ENCODE peak calls at places on chromosomes 5 and 9, in eight cellular contexts. D is neural crest cell, L is IMR-90, U is GM13976, Z is glutamatergic neuron, K is kidney, F is B cell, S is spleen. A is an unnamed sample.
A peak's percentile ranks its signal among the peaks of the same experiment; 100 is the strongest.

GRCh38 chr5:139677404-139678282 is 29.5 kb downstream of the CXXC5 start:
- DNase-seq in S (no peak), L (no peak), D (peak; percentile 60), F (no peak), U (no peak), Z (peak; percentile 84), K (peak; percentile 80), A (no peak)

GRCh38 chr5:126941403-126941802 is 89.0 kb downstream of the MARCHF3 start:
- DNase-seq in K (no peak), U (no peak), L (no peak), S (no peak), D (no peak), F (no peak), Z (no peak), A (no peak)

GRCh38 chr5:14915291-14915976 is 43.9 kb upstream of the ANKH start:
- DNase-seq in F (no peak), U (no peak), Z (no peak), S (no peak), K (no peak), D (no peak), L (peak; percentile 51), A (no peak)

GRCh38 chr5:128228506-128228905 is 144.9 kb downstream of the SLC12A2 start:
- DNase-seq in U (no peak), S (no peak), D (no peak), L (peak; percentile 58), Z (no peak), F (no peak), K (no peak), A (no peak)

GRCh38 chr9:117744856-117745389 is 40.7 kb downstream of the TLR4 start:
- DNase-seq in D (no peak), Z (peak; percentile 64), S (peak; percentile 74), F (peak; percentile 5), K (no peak), U (peak; percentile 13), L (no peak), A (peak; percentile 5)

GRCh38 chr5:123717139-123717538 is 205.2 kb downstream of the CSNK1G3 start:
- DNase-seq in K (no peak), S (no peak), U (no peak), D (no peak), Z (no peak), F (no peak), L (peak; percentile 85), A (no peak)

GRCh38 chr9:8780386-8780785 is 980.8 kb upstream of the DMAC1 start:
- DNase-seq in K (no peak), U (no peak), D (no peak), L (no peak), S (no peak), F (no peak), Z (no peak), A (no peak)

GRCh38 chr5:54993318-54993717 is 7.9 kb upstream of the ESM1 start:
- DNase-seq in D (no peak), U (no peak), Z (no peak), L (peak; percentile 38), S (no peak), K (no peak), F (no peak), A (no peak)

GRCh38 chr5:158998911-158999705 is 100.6 kb downstream of the EBF1 start:
- DNase-seq in Z (no peak), S (no peak), K (no peak), L (no peak), F (no peak), D (no peak), U (no peak), A (no peak)

GRCh38 chr5:36459191-36460135 is 146.9 kb upstream of the SLC1A3 start:
- DNase-seq in D (no peak), L (no peak), F (peak; percentile 7), Z (no peak), K (no peak), S (no peak), U (no peak), A (no peak)

GRCh38 chr5:14245526-14245925 is 102.4 kb downstream of the TRIO start:
- DNase-seq in K (no peak), Z (no peak), U (no peak), L (no peak), S (no peak), D (no peak), F (no peak), A (no peak)

GRCh38 chr5:143432658-143433239 is 29.3 kb upstream of the NR3C1 start:
- DNase-seq in D (no peak), F (no peak), Z (no peak), K (no peak), U (no peak), S (no peak), L (no peak), A (no peak)

GRCh38 chr5:73030995-73031394 is 75.2 kb downstream of the FCHO2 start:
- DNase-seq in K (no peak), S (no peak), D (no peak), Z (no peak), L (peak; percentile 90), U (no peak), F (no peak), A (no peak)

GRCh38 chr5:139651863-139652787 is 4.0 kb downstream of the CXXC5 start:
- DNase-seq in Z (peak; percentile 58), L (peak; percentile 94), F (peak; percentile 92), U (peak; percentile 93), K (peak; percentile 93), S (peak; percentile 93), D (peak; percentile 47), A (peak; percentile 42)

GRCh38 chr5:5288236-5288635 is 134.2 kb upstream of the ICE1 start:
- DNase-seq in D (no peak), K (no peak), S (no peak), F (no peak), Z (no peak), L (peak; percentile 10), U (no peak), A (no peak)

GRCh38 chr5:163079618-163080017 is 357.8 kb upstream of the CCNG1 start:
- DNase-seq in Z (peak; percentile 15), F (no peak), K (no peak), S (no peak), L (no peak), D (no peak), U (peak; percentile 3), A (peak; percentile 7)
- TF ChIP-seq CTCF in Z (peak; percentile 47), F (no peak), K (no peak), S (no peak), L (no peak), D (peak; percentile 56), U (peak; percentile 40), A (peak; percentile 38)

DNA sequence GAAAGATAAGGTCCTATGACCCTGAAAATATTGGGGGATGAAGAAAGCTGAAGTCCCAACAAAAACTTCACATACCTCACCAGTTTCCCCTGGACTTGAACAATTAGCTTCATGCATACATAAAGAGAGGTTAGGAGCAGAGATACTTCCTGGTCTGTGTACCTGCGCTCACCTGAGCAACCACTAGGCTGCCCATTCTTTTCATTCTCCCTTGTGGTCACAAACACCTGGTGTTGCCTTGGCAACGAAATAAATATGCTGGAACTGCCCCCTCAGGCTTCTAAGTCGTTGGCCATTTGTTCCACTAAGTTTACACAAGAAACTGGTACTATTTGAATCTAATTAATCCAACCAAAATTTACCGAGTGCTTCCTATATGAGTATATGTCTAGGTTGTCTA is 18.1 kb downstream of the OTP start:
- DNase-seq in L (no peak), F (peak; percentile 28), S (no peak), K (no peak), Z (no peak), U (no peak), D (no peak), A (no peak)
- TF ChIP-seq CTCF in L (no peak), F (no peak), S (no peak), K (peak; percentile 6), Z (no peak), U (no peak), D (no peak), A (peak; percentile 19)

GRCh38 chr9:137185921-137186320 is 2.4 kb downstream of the ANAPC2 start:
- DNase-seq in L (no peak), Z (no peak), S (no peak), K (no peak), F (no peak), D (no peak), U (no peak), A (no peak)

GRCh38 chr9:137188086-137188489 is 272 bp downstream of the ANAPC2 start:
- DNase-seq in Z (no peak), F (no peak), U (no peak), L (no peak), K (no peak), S (peak; percentile 85), D (no peak), A (no peak)

GRCh38 chr9:137186385-137186784 is 2.0 kb downstream of the ANAPC2 start:
- DNase-seq in D (no peak), L (no peak), S (no peak), Z (no peak), K (no peak), U (no peak), F (no peak), A (no peak)

GRCh38 chr9:137188490-137189296 is at the start of the genes ANAPC2 and SSNA1:
- DNase-seq in U (peak; percentile 98), F (peak; percentile 99), S (peak; percentile 97), Z (peak; percentile 96), K (peak; percentile 97), L (peak; percentile 92), D (peak; percentile 94), A (peak; percentile 95)

GRCh38 chr9:137187386-137187785 is 974 bp downstream of the ANAPC2 start:
- DNase-seq in L (no peak), S (no peak), K (no peak), D (no peak), Z (no peak), U (no peak), F (no peak), A (no peak)
- TF ChIP-seq CTCF in L (no peak), S (no peak), K (no peak), D (no peak), Z (no peak), U (no peak), F (no peak), A (no peak)

GRCh38 chr5:178078197-178078995 is 34.9 kb upstream of the N4BP3 start:
- DNase-seq in K (no peak), U (peak; percentile 10), S (no peak), L (peak; percentile 82), D (no peak), F (no peak), Z (no peak), A (no peak)

GRCh38 chr5:178080056-178080455 is 33.3 kb upstream of the N4BP3 start:
- DNase-seq in Z (no peak), U (no peak), L (no peak), K (no peak), S (no peak), F (no peak), D (no peak), A (no peak)

GRCh38 chr5:178080618-178081410 is 32.5 kb upstream of the N4BP3 start:
- DNase-seq in F (no peak), K (no peak), U (no peak), Z (no peak), L (no peak), S (no peak), D (no peak), A (no peak)

GRCh38 chr5:178074266-178074952 is 38.9 kb upstream of the N4BP3 start:
- DNase-seq in D (peak; percentile 18), U (peak; percentile 44), K (no peak), F (no peak), L (no peak), S (no peak), Z (no peak), A (no peak)

DNA sequence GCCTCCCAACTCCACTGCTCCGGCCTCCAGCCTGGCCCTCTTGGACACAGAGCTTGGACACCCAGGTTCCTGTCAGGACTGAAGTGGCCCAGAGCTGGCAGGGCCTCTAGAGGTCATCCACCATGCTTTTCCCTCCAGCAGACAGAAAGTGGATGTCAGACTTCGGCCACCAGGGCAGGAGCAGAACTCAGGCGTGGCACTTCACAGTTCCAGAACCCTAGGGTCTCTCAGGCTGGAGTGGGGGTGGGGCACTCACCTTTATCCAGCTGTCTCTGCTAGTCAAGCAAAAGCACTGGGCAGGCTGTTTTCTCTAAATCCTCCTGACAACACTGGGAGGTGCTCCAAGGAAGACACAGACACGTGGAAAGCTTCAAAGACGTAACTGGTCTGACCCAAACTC is 35.6 kb upstream of the N4BP3 start:
- DNase-seq in S (no peak), U (peak; percentile 12), F (no peak), K (no peak), D (no peak), L (no peak), Z (no peak), A (no peak)
- TF ChIP-seq CTCF in S (no peak), U (no peak), F (no peak), K (no peak), D (no peak), L (no peak), Z (no peak), A (no peak)

A was measured in endothelial cell.